ENCODE peak calls at places on chromosomes 1 and 21, in eight cellular contexts. Z is sigmoid colon; X is heart right ventricle; J is upper lobe of right lung; E is CD4-positive, alpha-beta memory T cell; V is hepatocyte; S is brain microvascular endothelial cell; I is RWPE1. H is an unnamed sample.

GRCh38 chr1:99919221-99919620 is 50.6 kb upstream of the SLC35A3 start:
- DNase-seq in V (no peak), J (no peak), Z (no peak), I (no peak), X (no peak), E (no peak), S (no peak), H (no peak)

GRCh38 chr1:15288173-15288926 is 41.3 kb downstream of the FHAD1 start:
- DNase-seq in E (no peak), J (peak), S (no peak), X (no peak), I (no peak), Z (no peak), V (no peak), H (no peak)

GRCh38 chr1:66262233-66262632 is 271.7 kb upstream of the SGIP1 start:
- DNase-seq in E (no peak), V (peak), I (peak), S (peak), Z (no peak), X (no peak), J (no peak), H (peak)

GRCh38 chr1:84541679-84542078 is 32.6 kb downstream of the CTBS start:
- DNase-seq in J (no peak), E (no peak), S (no peak), I (no peak), X (no peak), V (no peak), Z (no peak), H (no peak)

GRCh38 chr1:176469450-176469985 is 6.5 kb downstream of the PAPPA2 start:
- DNase-seq in S (no peak), I (no peak), J (no peak), X (no peak), Z (no peak), E (no peak), V (no peak), H (no peak)

GRCh38 chr1:50266509-50266908 is 156.7 kb downstream of the DMRTA2 start:
- DNase-seq in X (no peak), I (no peak), Z (no peak), E (no peak), S (no peak), J (no peak), V (no peak), H (no peak)

GRCh38 chr21:24436236-24436635 is 1171.0 kb downstream of the MRPL39 start:
- DNase-seq in V (no peak), S (no peak), I (no peak), X (no peak), Z (no peak), E (no peak), J (no peak), H (no peak)

GRCh38 chr1:203090667-203091320 is 5.0 kb upstream of the MYOG start:
- DNase-seq in S (no peak), Z (no peak), V (no peak), X (no peak), J (no peak), E (no peak), I (no peak), H (no peak)

GRCh38 chr21:35738342-35738961 is 321.9 kb downstream of the SETD4 start:
- DNase-seq in I (peak), E (no peak), J (no peak), V (peak), Z (no peak), X (peak), S (peak), H (peak)

GRCh38 chr1:205774277-205775014 is 836 bp downstream of the RAB29 start:
- DNase-seq in J (no peak), V (peak), X (no peak), E (peak), Z (no peak), S (no peak), I (no peak), H (no peak)

GRCh38 chr21:41360072-41360821 is 1.6 kb upstream of the MX2 start:
- DNase-seq in J (peak), I (no peak), Z (peak), X (no peak), E (no peak), S (no peak), V (no peak), H (no peak)

GRCh38 chr1:39051956-39052355 is 25.8 kb downstream of the NDUFS5 start:
- DNase-seq in Z (no peak), I (no peak), S (no peak), J (no peak), E (no peak), V (no peak), X (no peak), H (no peak)

GRCh38 chr1:9910080-9910424 is at the start of gene CTNNBIP1:
- DNase-seq in J (no peak), S (no peak), X (no peak), E (no peak), V (no peak), I (no peak), Z (no peak), H (no peak)

GRCh38 chr1:4655674-4656532 is 1.5 kb downstream of the AJAP1 start:
- DNase-seq in S (peak), X (peak), I (peak), Z (peak), J (peak), E (no peak), V (peak), H (peak)

GRCh38 chr1:3992103-3992556 is 92.1 kb upstream of the C1orf174 start:
- DNase-seq in I (no peak), E (no peak), V (no peak), X (no peak), Z (no peak), S (no peak), J (no peak), H (no peak)

GRCh38 chr1:208047476-208047934 is 136.6 kb upstream of the CD34 start:
- DNase-seq in J (peak), X (peak), Z (peak), V (peak), E (no peak), I (no peak), S (peak), H (peak)

DNA sequence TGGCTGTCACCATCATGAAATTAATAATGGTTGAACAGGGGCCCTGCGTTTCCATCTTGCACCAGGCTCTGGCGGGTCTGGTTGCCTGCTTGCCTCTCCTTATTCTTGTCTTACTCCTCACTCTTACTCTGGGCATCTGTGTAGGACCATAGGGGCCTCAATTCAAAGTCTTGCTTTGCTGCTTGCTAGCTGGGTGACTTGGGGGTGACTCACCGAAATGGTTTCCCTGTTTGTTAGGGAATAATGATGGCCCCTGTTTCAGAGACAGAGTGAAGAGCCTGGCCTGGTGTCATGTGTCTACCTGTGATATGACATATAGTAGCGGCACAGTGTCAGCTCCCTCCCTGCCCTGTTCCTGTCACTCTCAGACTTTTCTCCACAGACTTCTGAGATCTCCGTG is 24.6 kb downstream of the KCNC4 start:
- DNase-seq in Z (no peak), E (no peak), S (no peak), J (no peak), I (no peak), X (no peak), V (no peak), H (no peak)
- H3K27ac ChIP-seq in Z (peak), E (no peak), S (no peak), J (no peak), I (no peak), X (no peak), V (no peak), H (peak)

DNA sequence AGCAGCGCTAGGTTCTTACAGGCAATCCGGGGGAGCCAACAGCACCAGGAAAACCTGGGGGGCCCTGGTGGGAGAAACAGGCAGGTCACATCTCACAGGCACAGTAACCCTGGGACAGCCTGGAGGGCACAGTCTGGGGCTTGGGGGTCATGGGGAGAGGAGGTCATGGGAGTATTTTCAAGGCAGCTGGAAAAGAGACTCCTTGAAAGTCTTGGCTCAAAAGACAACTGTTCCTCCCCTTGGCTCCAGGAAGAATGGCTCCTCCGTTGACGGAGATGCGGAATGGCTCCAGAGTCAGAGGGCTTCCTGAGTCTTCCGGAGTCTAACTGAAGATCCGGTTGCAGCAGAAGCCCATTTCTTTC is 25.9 kb upstream of the PEF1 start:
- DNase-seq in S (no peak), Z (no peak), I (no peak), E (no peak), X (no peak), V (no peak), J (no peak), H (no peak)
- H3K27ac ChIP-seq in S (no peak), Z (peak), I (peak), E (no peak), X (peak), V (peak), J (peak), H (peak)

DNA sequence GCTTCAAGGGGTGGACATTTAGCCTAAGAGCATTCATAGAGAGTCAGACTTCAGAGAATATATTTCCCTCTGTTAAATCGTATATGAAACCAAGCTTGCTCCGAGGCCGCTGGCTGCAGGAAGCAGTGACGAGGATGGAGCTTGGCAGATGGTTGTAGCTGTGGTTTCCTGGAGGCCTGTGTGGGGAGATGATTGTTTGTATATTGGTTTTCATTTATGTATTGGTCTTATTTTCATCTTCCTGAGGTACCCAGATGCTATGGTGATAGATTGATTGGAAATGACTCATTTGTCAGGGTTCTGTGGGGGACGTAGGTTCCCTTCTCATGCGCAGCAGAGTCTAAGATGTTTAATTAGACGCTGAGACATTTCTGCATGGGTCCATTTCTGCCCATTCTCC is 26.1 kb downstream of the MAN1C1 start:
- DNase-seq in V (no peak), S (peak), Z (no peak), E (peak), X (no peak), I (no peak), J (no peak), H (no peak)
- H3K27ac ChIP-seq in V (no peak), S (no peak), Z (peak), E (peak), X (peak), I (no peak), J (peak), H (no peak)

DNA sequence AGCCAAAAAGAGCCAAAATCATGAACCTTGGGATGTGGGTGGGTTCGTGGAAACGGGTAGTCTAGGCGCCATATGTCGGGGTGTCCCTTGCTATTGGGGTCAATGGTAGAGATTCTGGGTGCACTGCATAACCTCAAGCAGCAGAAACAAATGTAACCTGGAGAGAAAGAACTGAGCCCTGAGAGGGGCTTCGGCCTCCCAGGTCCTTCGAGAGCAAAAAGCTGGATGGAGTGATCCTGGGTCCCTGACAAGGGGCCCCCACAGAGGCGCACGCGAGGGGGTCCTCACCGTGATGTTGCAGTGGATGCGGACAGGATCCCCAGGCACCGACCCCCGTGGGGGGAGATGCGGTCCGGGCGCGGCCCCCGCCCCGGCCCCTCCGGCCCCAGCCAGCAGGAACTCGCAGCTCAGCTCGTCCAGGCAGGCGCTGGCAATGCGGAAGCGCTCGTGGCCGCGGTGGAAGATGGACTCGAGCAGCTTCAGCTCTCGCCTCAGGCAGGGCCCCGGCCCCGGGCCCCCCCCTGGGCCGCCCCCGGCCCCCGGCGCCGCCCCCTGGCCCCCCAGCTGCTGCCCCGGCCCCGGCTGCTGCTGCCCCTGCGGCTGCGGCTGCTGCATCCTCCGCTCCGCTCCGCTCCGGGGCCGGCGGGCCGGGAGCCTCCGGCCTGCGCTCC is 388 bp downstream of the UBE2Q1 start:
- DNase-seq in X (peak), Z (peak), J (peak), S (no peak), I (no peak), E (peak), V (peak), H (no peak)
- H3K27ac ChIP-seq in X (peak), Z (peak), J (peak), S (peak), I (peak), E (peak), V (peak), H (peak)

DNA sequence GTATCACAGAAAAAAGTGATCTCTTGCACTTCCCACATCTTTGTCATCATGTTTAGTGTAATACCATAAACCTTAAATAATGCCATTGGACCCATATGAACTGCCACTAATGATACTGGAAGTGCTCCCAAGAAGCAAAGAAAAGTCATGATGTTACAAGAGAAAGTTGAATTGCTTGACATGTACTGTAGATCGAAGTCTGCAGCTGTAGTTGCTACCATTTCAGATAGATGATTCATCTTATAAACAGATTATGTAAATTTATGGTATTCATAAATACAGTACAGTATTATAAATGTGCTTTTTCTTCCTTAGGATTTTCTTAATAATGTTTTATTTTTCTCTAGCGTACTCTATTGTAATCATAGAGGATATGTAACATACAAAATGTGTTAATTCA is 30.1 kb upstream of the LAMC2 start:
- DNase-seq in S (no peak), I (no peak), E (no peak), J (no peak), Z (no peak), X (no peak), V (no peak), H (no peak)
- H3K27ac ChIP-seq in S (no peak), I (no peak), E (no peak), J (no peak), Z (no peak), X (no peak), V (no peak), H (no peak)

DNA sequence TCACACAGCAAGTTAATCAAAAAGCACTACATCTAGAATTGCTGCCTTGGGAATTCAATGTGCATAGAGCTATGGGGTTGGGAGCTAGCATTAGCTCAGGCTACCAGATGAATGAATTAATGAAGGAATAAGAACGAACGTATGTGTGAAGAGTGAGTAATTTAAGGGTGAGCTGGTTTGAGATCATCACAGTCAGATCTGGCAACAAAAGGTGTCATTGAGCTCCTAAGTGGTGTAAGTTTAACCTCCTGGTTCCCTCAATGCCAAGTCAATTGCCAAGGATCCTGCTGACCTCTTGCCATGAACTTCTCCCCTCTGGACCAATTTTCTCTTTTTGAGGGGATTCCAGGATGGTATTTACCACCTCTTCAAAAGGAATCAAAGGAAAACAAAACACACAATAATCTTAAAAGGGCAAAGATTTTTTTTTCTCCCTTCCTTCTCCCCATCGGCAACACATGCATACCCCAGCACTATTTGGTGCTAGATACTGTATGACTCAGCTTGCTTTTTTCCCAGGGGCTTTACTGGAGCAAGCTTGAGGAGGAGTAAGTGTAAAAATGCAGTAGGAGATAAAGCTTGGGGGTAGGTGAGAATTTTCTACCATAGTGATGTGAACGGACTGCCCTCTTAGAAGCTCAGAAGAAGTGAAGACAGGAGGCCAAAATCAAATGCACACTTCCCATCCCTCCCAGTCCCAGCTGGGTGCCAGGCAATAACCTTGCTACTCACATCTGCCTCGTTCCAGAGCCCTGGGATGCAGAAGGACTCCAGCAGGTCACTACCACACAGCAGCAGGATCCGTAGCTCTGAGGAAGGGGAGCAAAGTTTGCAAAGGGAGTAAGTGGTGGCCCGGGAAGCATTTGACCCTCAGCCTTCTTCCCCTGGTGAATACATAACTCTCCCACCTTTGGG is 92.0 kb downstream of the LAMC2 start:
- DNase-seq in J (no peak), V (no peak), Z (no peak), E (no peak), I (no peak), S (peak), X (no peak), H (peak)
- H3K27ac ChIP-seq in J (no peak), V (peak), Z (peak), E (no peak), I (peak), S (peak), X (peak), H (peak)

GRCh38 chr1:64955093-64956066 is 11.0 kb downstream of the JAK1 start:
- DNase-seq in S (no peak), X (no peak), J (no peak), Z (no peak), E (no peak), V (peak), I (no peak), H (no peak)
- H3K27ac ChIP-seq in S (peak), X (peak), J (peak), Z (no peak), E (no peak), V (peak), I (no peak), H (peak)

DNA sequence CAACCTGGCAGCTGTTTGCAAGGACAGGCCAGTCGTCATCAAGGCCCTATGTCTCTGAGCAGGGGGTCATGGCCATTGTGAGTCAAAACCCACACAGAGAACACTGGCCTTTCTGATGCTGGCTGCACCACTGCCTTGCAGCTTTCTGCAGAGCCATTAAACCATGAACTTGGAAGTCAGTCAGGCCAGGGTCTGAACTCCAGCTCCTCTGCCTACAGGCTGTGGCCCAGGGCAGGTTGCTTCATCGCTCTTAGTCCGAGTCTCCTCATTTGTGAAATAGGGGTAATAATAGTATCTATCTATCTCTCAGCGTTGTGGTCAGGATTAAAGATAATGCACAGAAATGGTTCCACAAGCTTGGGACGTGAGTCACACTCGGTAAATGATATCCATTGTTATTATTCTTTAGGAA is 35.8 kb upstream of the HIVEP3 start:
- DNase-seq in E (no peak), I (peak), V (peak), X (no peak), J (no peak), Z (no peak), S (peak), H (peak)
- H3K27ac ChIP-seq in E (no peak), I (peak), V (no peak), X (no peak), J (no peak), Z (no peak), S (peak), H (peak)

GRCh38 chr1:37978541-37978940 is 11.3 kb downstream of the SF3A3 start:
- DNase-seq in E (no peak), X (no peak), Z (no peak), S (no peak), J (no peak), I (no peak), V (no peak), H (no peak)

DNA sequence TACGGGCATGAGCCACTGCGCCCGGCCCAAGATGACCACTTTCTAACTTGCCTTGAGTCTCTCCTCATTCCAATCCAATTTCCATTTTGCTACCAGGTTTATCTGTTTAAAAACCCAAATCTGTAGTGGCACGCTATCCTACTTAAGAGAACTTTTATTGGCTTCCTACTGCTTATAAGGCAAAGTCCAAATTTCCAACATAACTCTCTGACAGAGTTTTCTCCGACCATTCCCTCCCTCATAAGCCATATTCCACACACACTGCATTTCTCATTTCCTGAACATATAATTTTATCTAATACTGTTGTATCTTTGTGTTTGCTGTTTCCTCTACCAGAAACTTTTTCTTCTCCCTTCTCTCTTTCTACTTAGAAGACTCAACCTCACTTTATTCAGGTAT is 15.2 kb downstream of the SF3A3 start:
- DNase-seq in V (no peak), S (no peak), E (no peak), X (no peak), Z (no peak), J (no peak), I (no peak), H (no peak)
- H3K27ac ChIP-seq in V (peak), S (no peak), E (no peak), X (no peak), Z (no peak), J (no peak), I (no peak), H (no peak)

DNA sequence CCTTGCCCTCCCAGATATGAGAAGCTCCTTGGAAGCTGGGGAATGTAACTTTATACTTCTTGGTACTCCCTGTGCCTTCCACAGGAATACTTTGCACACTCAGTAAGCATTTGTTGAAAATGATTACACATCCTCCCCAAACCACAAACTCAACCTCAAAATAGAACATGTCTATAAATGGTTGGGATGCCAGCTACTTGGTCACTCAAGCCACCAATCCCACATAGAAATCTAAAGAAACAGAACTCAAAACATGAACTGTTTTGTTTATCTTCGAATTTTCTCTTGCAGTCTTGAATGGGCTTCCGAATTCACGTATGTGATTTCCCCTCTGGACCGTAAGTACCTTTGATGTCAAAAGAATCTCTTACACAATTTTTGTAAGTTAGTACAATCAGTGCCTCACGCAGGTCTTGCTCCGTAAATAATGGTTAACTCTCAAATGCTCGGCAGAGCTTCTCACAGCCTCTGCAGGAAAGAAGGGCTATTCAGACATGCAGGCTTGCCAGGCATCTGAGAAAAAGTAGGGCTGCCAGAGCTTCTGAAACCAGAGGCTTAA is 26.9 kb downstream of the SORT1 start:
- DNase-seq in X (no peak), S (peak), I (no peak), V (no peak), E (no peak), Z (no peak), J (no peak), H (no peak)
- H3K27ac ChIP-seq in X (peak), S (peak), I (no peak), V (peak), E (no peak), Z (peak), J (peak), H (peak)

H was measured in epithelial cell of prostate.